ENCODE peak calls at places on chromosomes 5 and 9, in six cellular contexts. O, G, U, Q, N and A are unnamed samples.

GRCh38 chr5:120604898-120605297 is 140.8 kb downstream of the PRR16 start:
- DNase-seq in N (no peak), G (no peak), Q (no peak), O (no peak), U (no peak), A (no peak)

GRCh38 chr5:36494756-36495637 is 111.4 kb upstream of the SLC1A3 start:
- DNase-seq in G (no peak), N (no peak), O (no peak), U (no peak), Q (no peak), A (no peak)

GRCh38 chr5:151243127-151243526 is 9.9 kb upstream of the GM2A start:
- DNase-seq in O (no peak), Q (no peak), U (no peak), N (no peak), G (no peak), A (no peak)

GRCh38 chr5:143399616-143400540 is 3.6 kb downstream of the NR3C1 start:
- DNase-seq in U (no peak), G (no peak), O (no peak), Q (no peak), N (no peak), A (no peak)

GRCh38 chr9:22427226-22427880 is 19.3 kb upstream of the DMRTA1 start:
- DNase-seq in G (no peak), O (no peak), U (no peak), Q (no peak), N (no peak), A (no peak)

GRCh38 chr5:57174128-57174849 is 430 bp downstream of the GPBP1 start:
- DNase-seq in U (no peak), O (no peak), N (no peak), Q (peak), G (no peak), A (no peak)

GRCh38 chr9:21872696-21873095 is 70.3 kb downstream of the MTAP start:
- DNase-seq in O (peak), N (no peak), G (no peak), Q (no peak), U (no peak), A (no peak)

GRCh38 chr9:693460-694390 is 147.8 kb upstream of the DMRT1 start:
- DNase-seq in G (no peak), N (no peak), O (no peak), U (no peak), Q (no peak), A (no peak)

GRCh38 chr5:9624196-9624947 is 5.8 kb downstream of the TAS2R1 start:
- DNase-seq in O (no peak), G (no peak), N (no peak), U (no peak), Q (no peak), A (no peak)

GRCh38 chr5:147084702-147085101 is 150.1 kb upstream of the STK32A start:
- DNase-seq in N (no peak), U (no peak), G (no peak), O (no peak), Q (no peak), A (no peak)

GRCh38 chr9:93013856-93014582 is 44.5 kb upstream of the SUSD3 start:
- DNase-seq in O (peak), Q (no peak), U (no peak), G (no peak), N (no peak), A (no peak)

GRCh38 chr9:26054600-26055516 is 376.6 kb upstream of the TUSC1 start:
- DNase-seq in Q (no peak), N (no peak), U (no peak), G (no peak), O (no peak), A (no peak)

GRCh38 chr5:119522841-119523240 is 70.5 kb downstream of the HSD17B4 start:
- DNase-seq in G (no peak), N (peak), Q (no peak), O (no peak), U (no peak), A (no peak)

GRCh38 chr9:126797903-126798302 is 6.9 kb upstream of the ZBTB43 start:
- DNase-seq in Q (no peak), O (no peak), U (no peak), G (no peak), N (no peak), A (no peak)

GRCh38 chr5:117220730-117221129 is 646.1 kb upstream of the SEMA6A start:
- DNase-seq in G (no peak), U (no peak), O (no peak), Q (no peak), N (no peak), A (no peak)

GRCh38 chr9:96342553-96343245 is 40.7 kb upstream of the HSD17B3 start:
- DNase-seq in N (no peak), O (no peak), Q (no peak), U (no peak), G (no peak), A (no peak)

GRCh38 chr5:80655231-80655784 is 525 bp upstream of the DHFR start:
- DNase-seq in N (peak), Q (peak), G (no peak), O (no peak), U (no peak), A (no peak)

GRCh38 chr9:132857031-132857430 is 21.1 kb downstream of the AK8 start:
- DNase-seq in N (no peak), G (no peak), U (no peak), O (no peak), Q (no peak), A (no peak)

GRCh38 chr5:40904205-40904993 is 4.9 kb upstream of the C7 start:
- DNase-seq in G (peak), O (peak), N (peak), U (peak), Q (peak), A (peak)

GRCh38 chr5:175520321-175520720 is 42.0 kb downstream of the SFXN1 start:
- DNase-seq in U (no peak), Q (no peak), G (no peak), O (no peak), N (no peak), A (no peak)

GRCh38 chr5:150409638-150410523 is 2.8 kb downstream of the CD74 start:
- DNase-seq in G (peak), Q (peak), U (no peak), N (peak), O (peak), A (no peak)

GRCh38 chr5:83956386-83956785 is 235.7 kb upstream of the HAPLN1 start:
- DNase-seq in U (no peak), O (no peak), G (no peak), N (no peak), Q (no peak), A (no peak)

GRCh38 chr9:116383956-116384355 is 230.4 kb downstream of the PAPPA start:
- DNase-seq in G (no peak), Q (no peak), U (no peak), N (no peak), O (no peak), A (no peak)

GRCh38 chr5:144254552-144254951 is 83.9 kb downstream of the KCTD16 start:
- DNase-seq in Q (no peak), G (no peak), U (no peak), O (no peak), N (no peak), A (no peak)

GRCh38 chr5:38719916-38720315 is 125.9 kb upstream of the OSMR start:
- DNase-seq in N (no peak), U (no peak), O (no peak), G (no peak), Q (no peak), A (no peak)

GRCh38 chr9:93918071-93918470 is 37.1 kb downstream of the BARX1 start:
- DNase-seq in O (no peak), U (no peak), N (no peak), G (no peak), Q (no peak), A (no peak)

GRCh38 chr5:157186309-157187045 is 5.8 kb downstream of the ITK start:
- DNase-seq in O (no peak), N (no peak), Q (no peak), G (no peak), U (no peak), A (no peak)

GRCh38 chr5:102722930-102723329 is 32.2 kb upstream of the PAM start:
- DNase-seq in U (no peak), G (no peak), N (no peak), Q (no peak), O (no peak), A (no peak)

DNA sequence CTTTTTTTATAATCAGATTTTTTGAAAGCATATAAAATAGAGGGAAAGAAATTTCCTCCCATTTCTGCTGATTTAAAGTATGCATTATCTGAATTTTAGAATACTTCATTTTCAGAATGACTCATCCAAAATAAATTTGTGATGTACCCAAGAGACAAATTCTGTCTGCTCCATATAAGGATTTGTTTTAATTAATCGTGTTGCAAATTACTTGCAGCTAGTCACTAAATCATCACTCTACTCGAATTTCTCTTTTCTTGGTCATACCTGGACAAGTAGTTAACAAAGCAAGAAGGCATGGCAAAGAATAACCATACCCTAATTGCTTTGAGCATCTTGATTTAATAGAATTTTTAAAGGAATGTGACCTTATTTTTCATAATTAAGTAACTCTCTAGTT is 284.1 kb upstream of the GRAMD2B start:
- DNase-seq in O (no peak), Q (no peak), U (no peak), N (no peak), G (no peak), A (no peak)
- TF ChIP-seq TAF1 in O (no peak), Q (no peak), U (no peak), N (no peak), G (no peak), A (no peak)

GRCh38 chr5:148412124-148412523 is 28.4 kb downstream of the FBXO38 start:
- DNase-seq in Q (no peak), G (no peak), N (no peak), U (no peak), O (no peak), A (no peak)

GRCh38 chr5:148416921-148417320 is 33.2 kb downstream of the FBXO38 start:
- DNase-seq in N (no peak), G (no peak), U (no peak), Q (no peak), O (no peak), A (no peak)

GRCh38 chr5:148418511-148418910 is 34.8 kb downstream of the FBXO38 start:
- DNase-seq in Q (no peak), G (no peak), O (no peak), U (no peak), N (no peak), A (no peak)

DNA sequence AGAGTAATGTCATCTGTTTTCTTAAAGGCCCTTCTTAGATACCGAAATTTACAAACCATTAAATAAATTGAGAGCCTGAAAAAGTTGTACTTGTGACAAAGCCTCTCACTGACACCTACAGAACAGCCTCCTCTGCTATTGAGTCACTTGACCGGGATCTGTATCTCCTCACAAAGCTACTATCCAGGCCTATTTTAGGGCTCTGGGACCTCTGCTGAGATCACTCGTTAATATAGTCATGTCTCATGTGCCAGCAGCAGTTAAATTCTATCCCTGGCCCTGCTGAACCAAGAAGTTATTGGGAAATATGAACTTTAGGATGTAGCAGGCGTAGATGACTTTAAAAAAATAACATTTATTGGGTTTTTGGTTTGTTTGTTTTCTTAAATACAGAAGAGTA is 31.1 kb downstream of the FBXO38 start:
- DNase-seq in G (no peak), Q (no peak), O (no peak), U (no peak), N (no peak), A (no peak)
- TF ChIP-seq POLR2AphosphoS5 in G (no peak), Q (no peak), O (no peak), U (no peak), N (no peak), A (no peak)

DNA sequence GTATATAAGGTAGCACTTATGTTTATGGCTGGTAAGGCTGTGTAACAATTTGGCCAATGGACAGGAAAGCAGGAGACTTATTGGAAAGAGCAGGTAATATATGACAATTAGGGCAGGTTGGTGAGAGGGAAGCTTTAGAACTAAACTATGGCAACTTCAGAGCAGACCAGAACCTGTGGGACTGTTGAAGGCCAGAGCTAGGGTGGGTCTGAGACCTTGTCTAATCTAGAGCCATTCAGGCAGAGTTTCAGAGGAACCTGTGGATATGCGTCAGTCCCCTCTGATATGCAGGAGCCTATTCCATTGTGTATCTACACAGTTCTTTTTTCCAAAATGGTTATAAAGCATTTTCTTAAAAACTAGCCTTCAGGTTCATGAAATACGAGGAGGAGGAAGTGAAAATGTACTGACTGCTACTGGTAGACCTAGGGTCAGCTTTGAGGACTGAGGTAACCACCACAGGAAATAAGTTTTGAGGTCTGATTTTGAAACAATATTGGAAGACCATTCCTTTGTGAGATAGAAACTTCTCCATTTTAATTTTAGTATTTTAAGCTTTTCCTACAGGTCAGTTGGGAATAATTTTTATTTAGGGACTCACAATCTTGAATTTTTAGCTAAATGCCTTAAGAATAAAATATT is 37.6 kb downstream of the ELL2 start:
- DNase-seq in U (no peak), N (no peak), Q (no peak), O (no peak), G (peak), A (no peak)
- TF ChIP-seq TAF1 in U (no peak), N (no peak), Q (no peak), O (no peak), G (no peak), A (no peak)

DNA sequence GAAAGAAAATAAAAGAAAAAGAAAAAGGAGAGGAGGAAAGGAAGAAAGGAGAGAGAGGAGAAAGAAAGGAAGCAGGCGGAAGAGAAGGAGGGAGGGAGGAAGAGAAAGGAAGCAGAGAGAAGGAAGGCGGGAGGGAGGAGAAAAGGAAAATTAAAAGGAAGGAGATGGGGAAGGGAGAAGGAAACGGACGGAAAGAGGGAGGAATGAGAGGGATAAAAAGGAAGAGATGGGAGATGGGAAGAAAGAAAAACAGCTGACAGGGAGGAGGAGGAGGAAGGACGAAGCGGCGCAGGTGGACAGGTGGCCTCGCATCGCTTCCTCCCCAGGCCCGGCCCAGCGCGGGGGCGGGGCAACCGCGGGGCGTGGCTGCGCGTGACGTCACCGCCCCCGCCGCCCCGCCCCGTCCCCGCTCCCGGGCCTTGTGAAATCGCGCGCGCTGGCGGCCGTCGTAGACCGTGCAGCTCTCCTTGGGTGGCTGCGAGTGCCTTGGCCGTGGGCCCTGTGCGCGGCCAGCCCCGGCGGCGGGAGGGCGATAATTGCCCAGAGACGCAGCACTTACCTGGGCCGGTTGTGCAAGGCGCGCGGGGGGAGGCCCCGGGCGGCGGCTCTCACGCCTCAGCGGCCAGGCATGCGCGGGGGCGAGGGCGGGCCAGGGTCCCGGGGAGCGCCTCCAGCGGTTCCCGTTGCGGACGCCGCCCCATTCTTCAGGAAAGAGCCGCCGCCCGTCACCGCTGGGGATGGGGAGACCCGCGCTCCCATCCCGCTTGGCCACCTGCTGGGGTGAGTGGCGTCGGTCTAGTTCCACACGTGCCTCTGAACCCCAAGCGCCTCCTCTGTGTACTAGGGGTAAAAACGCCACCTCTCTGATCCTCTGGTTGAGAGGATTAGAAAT is 49.6 kb upstream of the FOXE1 start:
- DNase-seq in G (no peak), U (peak), Q (peak), N (peak), O (peak), A (peak)
- TF ChIP-seq POLR2AphosphoS5 in G (no peak), U (no peak), Q (no peak), N (peak), O (no peak), A (no peak)

GRCh38 chr5:177367323-177367848 is 9.7 kb downstream of the RGS14 start:
- DNase-seq in Q (no peak), U (no peak), N (no peak), O (no peak), G (no peak), A (no peak)

GRCh38 chr5:177365845-177366527 is 8.3 kb downstream of the RGS14 start:
- DNase-seq in G (no peak), N (no peak), Q (no peak), O (peak), U (no peak), A (no peak)

GRCh38 chr5:177367981-177368960 is 10.5 kb downstream of the RGS14 start:
- DNase-seq in N (no peak), O (no peak), G (no peak), Q (peak), U (no peak), A (no peak)

GRCh38 chr5:177364159-177364962 is 6.6 kb downstream of the RGS14 start:
- DNase-seq in Q (no peak), N (no peak), U (no peak), O (no peak), G (peak), A (no peak)

DNA sequence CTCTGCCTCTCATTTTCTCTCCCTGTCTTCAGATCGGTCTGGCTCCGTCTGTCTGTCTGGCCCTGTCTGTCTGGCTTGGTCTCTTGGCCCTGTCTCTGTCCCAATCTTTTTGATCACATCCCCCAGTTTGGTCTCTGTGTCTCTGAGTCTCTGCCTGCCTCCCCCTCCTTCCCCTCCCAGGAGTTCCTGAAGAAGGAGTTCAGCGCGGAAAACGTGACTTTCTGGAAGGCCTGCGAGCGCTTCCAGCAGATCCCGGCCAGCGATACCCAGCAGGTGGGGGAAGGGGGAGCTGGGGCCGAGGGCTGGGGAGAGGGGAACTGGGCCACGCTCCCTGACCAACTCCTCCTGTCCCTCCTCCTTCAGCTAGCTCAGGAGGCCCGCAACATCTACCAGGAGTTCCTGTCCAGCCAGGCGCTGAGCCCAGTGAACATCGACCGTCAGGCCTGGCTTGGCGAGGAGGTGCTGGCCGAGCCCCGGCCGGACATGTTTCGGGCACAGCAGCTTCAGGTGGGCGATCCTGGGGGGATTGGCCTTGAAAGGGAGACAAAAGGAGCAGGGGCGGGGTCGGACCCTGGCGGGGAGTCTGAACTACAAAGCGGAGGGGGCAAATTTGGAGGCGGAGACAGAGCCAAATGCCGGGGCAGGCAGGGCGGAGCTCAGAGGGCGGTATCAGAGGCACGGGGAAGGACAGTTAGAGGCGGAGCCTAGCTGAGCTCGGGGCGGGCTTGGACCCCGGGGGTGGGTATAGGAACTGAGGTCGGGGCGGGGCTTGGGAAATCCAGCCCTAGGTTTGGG is 9.0 kb downstream of the RGS14 start:
- DNase-seq in N (peak), U (no peak), Q (peak), O (peak), G (no peak), A (no peak)
- TF ChIP-seq TAF1 in N (peak), U (no peak), Q (peak), O (no peak), G (no peak), A (no peak)

DNA sequence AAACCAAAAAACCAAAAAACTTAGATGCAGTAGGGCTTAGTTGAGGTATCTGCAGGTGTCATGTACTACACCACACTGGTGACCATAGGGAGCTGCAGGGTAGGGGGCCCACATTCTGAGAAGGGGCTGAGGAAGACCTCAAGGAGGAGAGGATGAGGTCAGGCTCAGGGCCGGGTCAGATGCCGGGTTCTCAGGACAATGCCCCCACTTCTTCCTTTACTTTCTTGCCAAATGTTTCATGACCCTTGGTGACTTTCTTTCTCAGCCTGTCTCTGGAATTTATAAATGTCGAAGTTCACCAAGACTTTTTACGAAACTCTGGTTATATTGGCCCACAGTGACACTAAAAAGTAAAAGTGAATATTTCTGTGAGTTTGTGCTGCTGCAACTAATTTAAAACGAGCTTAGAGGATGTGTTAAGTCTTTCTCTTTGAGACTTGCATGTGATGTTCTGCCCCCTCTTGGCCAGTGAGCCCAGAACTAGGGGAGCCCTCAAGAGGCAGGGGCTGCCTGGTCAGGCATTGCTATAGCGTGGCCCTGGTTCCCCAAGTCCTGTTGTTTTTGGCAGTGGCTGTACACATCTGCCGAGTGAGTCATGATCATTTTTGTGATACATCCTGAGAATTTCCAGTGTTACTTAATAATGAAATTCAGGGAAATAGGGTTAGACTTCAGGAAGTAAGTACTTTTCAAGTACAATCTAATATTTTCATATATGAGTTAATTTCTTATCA is 11.2 kb downstream of the ACO1 start:
- DNase-seq in G (no peak), O (peak), N (no peak), U (no peak), Q (no peak), A (no peak)
- TF ChIP-seq POLR2AphosphoS5 in G (no peak), O (no peak), N (no peak), U (no peak), Q (no peak), A (no peak)

GRCh38 chr9:37283730-37284235 is 138.7 kb upstream of the GRHPR start:
- DNase-seq in G (peak), O (no peak), U (no peak), N (peak), Q (no peak), A (no peak)
- TF ChIP-seq TAF1 in G (no peak), O (no peak), U (no peak), N (no peak), Q (no peak), A (no peak)